ENCODE peak calls at places on chromosome 15, in nine cellular contexts. K is brain microvascular endothelial cell, O is endothelial cell, Y is heart right ventricle, V is BE2C, J is esophagus muscularis mucosa, T is natural killer cell, M is neural crest cell, H is IMR-90. S is an unnamed sample.

GRCh38 chr15:31359722-31360111 is 33.1 kb downstream of the KLF13 start:
- DNase-seq in K (no peak), O (no peak), Y (no peak), V (no peak), J (no peak), T (no peak), M (no peak), H (no peak), S (no peak)

GRCh38 chr15:70023769-70024491 is 73.8 kb downstream of the TLE3 start:
- DNase-seq in K (peak), O (no peak), Y (peak), V (no peak), J (no peak), T (no peak), M (no peak), H (peak), S (no peak)

GRCh38 chr15:83581381-83581780 is 72.5 kb upstream of the ADAMTSL3 start:
- DNase-seq in K (no peak), O (no peak), Y (no peak), V (no peak), J (no peak), T (no peak), M (no peak), H (no peak), S (no peak)

GRCh38 chr15:64951777-64952418 is 37.8 kb downstream of the SPG21 start:
- DNase-seq in K (no peak), O (no peak), Y (no peak), V (no peak), J (no peak), T (no peak), M (no peak), H (no peak), S (no peak)

GRCh38 chr15:39099524-39099923 is 481.4 kb upstream of the THBS1 start:
- DNase-seq in K (no peak), O (no peak), Y (no peak), V (no peak), J (no peak), T (no peak), M (no peak), H (peak), S (no peak)

GRCh38 chr15:56918907-56919707 is 663 bp downstream of the TCF12 start:
- DNase-seq in K (peak), O (peak), Y (peak), V (peak), J (no peak), T (peak), M (peak), H (peak), S (peak)

GRCh38 chr15:94582368-94582767 is 351.0 kb downstream of the MCTP2 start:
- DNase-seq in K (no peak), O (peak), Y (no peak), V (peak), J (no peak), T (no peak), M (peak), H (no peak), S (peak)

GRCh38 chr15:70242962-70243685 is 145.4 kb upstream of the TLE3 start:
- DNase-seq in K (no peak), O (no peak), Y (no peak), V (no peak), J (no peak), T (no peak), M (no peak), H (no peak), S (no peak)

GRCh38 chr15:89513284-89513683 is 16.9 kb upstream of the RHCG start:
- DNase-seq in K (no peak), O (no peak), Y (no peak), V (no peak), J (no peak), T (no peak), M (no peak), H (no peak), S (no peak)

GRCh38 chr15:61527836-61528589 is 298.9 kb upstream of the RORA start:
- DNase-seq in K (no peak), O (no peak), Y (no peak), V (peak), J (no peak), T (no peak), M (no peak), H (no peak), S (peak)

GRCh38 chr15:61528590-61528929 is 299.5 kb upstream of the RORA start:
- DNase-seq in K (no peak), O (no peak), Y (no peak), V (no peak), J (no peak), T (no peak), M (no peak), H (no peak), S (no peak)

GRCh38 chr15:61530769-61531168 is 301.7 kb upstream of the RORA start:
- DNase-seq in K (no peak), O (peak), Y (no peak), V (peak), J (no peak), T (no peak), M (no peak), H (no peak), S (no peak)
- TF ChIP-seq CTCF in K (peak), O (no peak), Y (no peak), V (peak), J (no peak), T (no peak), M (no peak), H (no peak), S (no peak)

DNA sequence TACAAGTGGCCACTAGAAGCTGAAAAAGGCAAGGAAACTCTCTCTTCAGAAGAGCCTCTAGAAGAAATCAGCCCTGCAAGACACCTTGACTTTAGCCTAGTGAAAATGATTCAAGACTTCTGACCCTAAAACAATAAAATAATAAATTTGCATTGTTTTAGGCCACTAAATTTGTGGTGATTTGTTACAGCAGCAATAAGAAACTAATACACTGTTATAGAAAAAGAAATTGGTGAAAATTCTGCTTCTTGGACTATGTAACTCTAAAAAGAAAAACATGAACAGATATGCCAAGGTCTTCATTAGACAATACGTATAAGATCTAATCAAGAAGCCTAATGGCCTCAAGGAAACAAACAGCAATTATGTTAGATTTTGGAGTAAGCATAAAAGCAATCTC is 36.1 kb downstream of the EXD1 start:
- DNase-seq in K (no peak), O (no peak), Y (no peak), V (no peak), J (no peak), T (no peak), M (no peak), H (no peak), S (no peak)
- TF ChIP-seq CTCF in K (no peak), O (no peak), Y (no peak), V (no peak), J (no peak), T (no peak), M (no peak), H (no peak), S (no peak)

DNA sequence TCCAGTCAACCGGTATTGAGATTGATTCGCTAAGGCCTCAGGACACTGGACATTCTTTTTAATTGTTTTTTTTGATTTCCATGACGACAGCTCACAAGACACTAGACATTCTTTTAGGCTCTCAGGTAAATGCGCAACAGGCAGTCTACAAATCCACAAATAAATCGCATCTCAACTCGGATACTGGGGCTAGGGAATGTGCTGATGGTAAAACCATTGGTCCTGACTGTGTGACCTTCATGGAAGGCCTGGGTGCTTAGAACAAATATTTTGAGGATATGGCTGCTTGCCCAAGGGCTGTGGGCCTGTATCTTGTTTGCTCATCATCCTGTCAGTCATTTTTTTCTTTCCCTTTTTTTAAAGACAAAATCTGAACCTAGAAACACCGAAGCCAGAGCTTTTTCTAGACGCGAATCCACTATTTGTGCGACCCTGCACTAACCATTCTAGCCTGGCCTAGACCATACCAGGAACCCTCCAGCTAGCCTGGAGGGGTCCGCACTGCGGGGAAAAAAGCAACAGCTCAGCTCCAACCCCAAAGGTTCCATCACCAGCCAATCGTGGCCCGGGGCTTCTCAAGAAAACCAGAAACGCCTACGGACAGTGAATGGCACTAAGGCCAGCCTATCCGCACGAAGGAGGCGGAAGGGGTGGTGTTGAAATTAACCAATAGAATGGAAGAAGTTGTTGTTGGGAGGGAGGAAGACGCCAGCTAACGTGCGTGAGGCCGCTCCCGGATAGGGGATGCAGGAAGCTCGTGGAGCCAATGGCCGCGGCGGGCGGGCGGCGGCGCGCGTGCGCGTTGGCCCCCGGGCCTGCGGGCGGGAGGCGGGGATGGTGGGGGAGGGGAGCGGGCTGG is 18.1 kb upstream of the CHD2 start:
- DNase-seq in K (peak), O (peak), Y (peak), V (peak), J (peak), T (peak), M (peak), H (peak), S (peak)
- TF ChIP-seq CTCF in K (no peak), O (no peak), Y (no peak), V (no peak), J (no peak), T (no peak), M (no peak), H (no peak), S (no peak)

DNA sequence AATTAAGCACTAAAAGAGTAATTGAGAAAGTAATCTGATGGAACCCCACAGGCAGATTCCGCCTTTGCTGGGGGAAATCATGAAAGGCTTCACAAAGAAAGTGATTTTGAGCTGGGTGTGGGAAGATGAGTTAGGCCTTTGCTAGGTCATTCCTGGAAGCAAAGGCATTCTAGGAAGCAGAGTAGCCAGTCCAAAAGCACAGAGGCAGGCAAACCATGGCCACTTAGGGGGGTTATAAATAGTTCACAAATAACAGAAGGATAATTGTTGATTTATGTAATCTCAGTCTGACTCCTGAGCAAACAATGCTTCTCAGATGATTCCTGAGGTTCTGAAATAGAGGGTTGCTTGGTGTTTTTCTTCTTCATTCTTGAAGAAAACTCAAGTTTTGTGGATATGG is 576.3 kb downstream of the NTRK3 start:
- DNase-seq in K (no peak), O (no peak), Y (no peak), V (no peak), J (no peak), T (no peak), M (no peak), H (no peak), S (no peak)
- TF ChIP-seq CTCF in K (no peak), O (no peak), Y (no peak), V (no peak), J (no peak), T (no peak), M (no peak), H (no peak), S (no peak)

GRCh38 chr15:68431037-68431791 is 749 bp downstream of the ITGA11 start:
- DNase-seq in K (no peak), O (peak), Y (peak), V (no peak), J (peak), T (no peak), M (no peak), H (no peak), S (peak)
- TF ChIP-seq CTCF in K (no peak), O (no peak), Y (no peak), V (no peak), J (no peak), T (no peak), M (no peak), H (no peak), S (no peak)

GRCh38 chr15:99096894-99097426 is 7.9 kb upstream of the SYNM start:
- DNase-seq in K (no peak), O (no peak), Y (no peak), V (no peak), J (no peak), T (peak), M (no peak), H (no peak), S (no peak)

GRCh38 chr15:99096173-99096893 is 8.5 kb upstream of the SYNM start:
- DNase-seq in K (no peak), O (no peak), Y (no peak), V (no peak), J (no peak), T (peak), M (no peak), H (no peak), S (no peak)

GRCh38 chr15:99098426-99098825 is 6.5 kb upstream of the SYNM start:
- DNase-seq in K (no peak), O (no peak), Y (no peak), V (no peak), J (no peak), T (peak), M (no peak), H (no peak), S (no peak)

GRCh38 chr15:99097441-99098410 is 7.2 kb upstream of the SYNM start:
- DNase-seq in K (no peak), O (no peak), Y (no peak), V (no peak), J (no peak), T (peak), M (no peak), H (no peak), S (no peak)

DNA sequence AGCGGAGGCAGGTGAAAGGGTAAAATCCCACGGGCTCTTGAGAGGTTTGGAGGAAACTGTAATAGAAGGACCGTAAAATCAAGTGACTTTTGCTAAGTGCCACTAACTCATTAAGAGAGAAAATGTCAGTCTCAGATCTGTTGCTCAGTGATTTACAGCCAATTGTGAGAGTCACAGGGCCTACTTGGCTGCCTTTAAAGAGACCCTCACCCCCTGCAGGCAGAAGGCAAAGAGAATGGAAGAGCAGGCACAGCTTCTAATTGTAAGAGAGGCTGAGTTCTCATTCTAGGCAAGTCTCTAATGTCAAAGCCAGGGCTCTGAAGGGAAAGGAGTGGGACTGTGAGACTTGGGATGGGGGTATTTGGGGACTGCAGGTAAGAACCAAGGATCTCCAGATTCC is 9.3 kb upstream of the SYNM start:
- DNase-seq in K (no peak), O (no peak), Y (no peak), V (no peak), J (no peak), T (peak), M (no peak), H (no peak), S (no peak)
- TF ChIP-seq CTCF in K (no peak), O (no peak), Y (no peak), V (no peak), J (no peak), T (no peak), M (no peak), H (no peak), S (no peak)

S was measured in glutamatergic neuron.